ENCODE peak calls at places on chromosomes 5 and 9, in nine cellular contexts. T, C, A, V, I, M, R, X and H are unnamed samples.

GRCh38 chr5:132000677-132001453 is 10.6 kb downstream of the ACSL6 start:
- DNase-seq in T (no peak), C (no peak), A (no peak), V (no peak), I (no peak), M (no peak), R (no peak), X (no peak), H (no peak)

GRCh38 chr9:18741880-18742279 is 267.9 kb downstream of the ADAMTSL1 start:
- DNase-seq in T (no peak), C (no peak), A (no peak), V (no peak), I (no peak), M (no peak), R (no peak), X (no peak), H (no peak)

GRCh38 chr9:107587175-107587963 is 97.8 kb upstream of the KLF4 start:
- DNase-seq in T (no peak), C (no peak), A (no peak), V (no peak), I (no peak), M (no peak), R (no peak), X (no peak), H (no peak)

GRCh38 chr9:87602933-87603643 is 105.4 kb downstream of the DAPK1 start:
- DNase-seq in T (no peak), C (no peak), A (no peak), V (no peak), I (no peak), M (no peak), R (no peak), X (no peak), H (no peak)

GRCh38 chr5:121299153-121299552 is 552.5 kb upstream of the FTMT start:
- DNase-seq in T (no peak), C (no peak), A (no peak), V (no peak), I (no peak), M (no peak), R (no peak), X (no peak), H (no peak)

GRCh38 chr5:96794757-96795156 is 13.0 kb downstream of the ERAP1 start:
- DNase-seq in T (no peak), C (no peak), A (no peak), V (no peak), I (no peak), M (peak), R (no peak), X (no peak), H (no peak)

GRCh38 chr9:14351206-14351605 is 37.3 kb upstream of the NFIB start:
- DNase-seq in T (no peak), C (no peak), A (no peak), V (peak), I (no peak), M (no peak), R (no peak), X (no peak), H (no peak)

GRCh38 chr5:167688731-167689130 is 602.7 kb upstream of the WWC1 start:
- DNase-seq in T (no peak), C (no peak), A (peak), V (no peak), I (no peak), M (no peak), R (no peak), X (no peak), H (peak)

GRCh38 chr5:145743396-145744061 is 91.6 kb downstream of the PRELID2 start:
- DNase-seq in T (no peak), C (no peak), A (no peak), V (no peak), I (no peak), M (no peak), R (no peak), X (no peak), H (no peak)

GRCh38 chr9:137878146-137878941 is 762 bp downstream of the CACNA1B start:
- DNase-seq in T (no peak), C (peak), A (peak), V (peak), I (no peak), M (no peak), R (no peak), X (no peak), H (no peak)

GRCh38 chr9:76374702-76375543 is 19.3 kb downstream of the RFK start:
- DNase-seq in T (no peak), C (peak), A (peak), V (no peak), I (no peak), M (no peak), R (no peak), X (peak), H (peak)